ENCODE peak calls at places on chromosomes 4 and X, in ten cellular contexts. O is sigmoid colon; C is pancreas; E is naive thymus-derived CD4-positive, alpha-beta T cell; W is mesenchymal stem cell; H is adrenal gland; R is GM23248; A is neuronal stem cell; P is fibroblast of lung; J is iPS DF 6.9. X is an unnamed sample.

GRCh38 chr4:141158219-141158618 is 24.9 kb upstream of the RNF150 start:
- DNase-seq in H (no peak), W (peak; percentile 53), J (no peak), E (no peak), R (peak; percentile 68), P (peak; percentile 37), A (peak; percentile 11), C (no peak), O (no peak), X (peak; percentile 66)

GRCh38 chr4:53576676-53577372 is 14.5 kb downstream of the LNX1 start:
- DNase-seq in A (no peak), C (no peak), R (peak; percentile 41), H (no peak), O (no peak), P (peak; percentile 43), E (no peak), W (peak; percentile 83), J (no peak), X (peak; percentile 36)

GRCh38 chr4:169337510-169337909 is 66.8 kb upstream of the SH3RF1 start:
- DNase-seq in W (peak; percentile 60), E (no peak), C (no peak), H (no peak), A (no peak), P (peak; percentile 99), R (peak; percentile 94), O (no peak), J (no peak), X (peak; percentile 91)

GRCh38 chr4:17066241-17066640 is 167.8 kb upstream of the LDB2 start:
- DNase-seq in A (no peak), E (no peak), R (peak; percentile 76), O (no peak), P (peak; percentile 53), W (peak; percentile 31), H (no peak), J (no peak), C (no peak), X (no peak)

GRCh38 chrX:83759872-83760271 is 101.1 kb upstream of the CYLC1 start:
- DNase-seq in H (no peak), C (no peak), O (no peak), J (no peak), E (no peak), A (peak; percentile 23), R (peak; percentile 33), P (peak; percentile 0), W (no peak), X (no peak)

GRCh38 chr4:152776352-152776751 is 3.2 kb downstream of the TIGD4 start:
- DNase-seq in J (no peak), P (no peak), W (no peak), H (no peak), C (no peak), R (no peak), O (no peak), A (no peak), E (no peak), X (no peak)

GRCh38 chr4:1232661-1233621 is 16.0 kb downstream of the CTBP1 start:
- DNase-seq in P (peak; percentile 36), E (no peak), J (no peak), A (peak; percentile 44), C (peak; percentile 28), R (no peak), O (peak; percentile 68), W (peak; percentile 96), H (peak; percentile 69), X (peak; percentile 88)

GRCh38 chrX:34880656-34881055 is 61.9 kb upstream of the FAM47B start:
- DNase-seq in P (peak; percentile 83), O (no peak), W (peak; percentile 20), J (no peak), C (no peak), E (no peak), H (no peak), R (peak; percentile 68), A (no peak), X (peak; percentile 37)

DNA sequence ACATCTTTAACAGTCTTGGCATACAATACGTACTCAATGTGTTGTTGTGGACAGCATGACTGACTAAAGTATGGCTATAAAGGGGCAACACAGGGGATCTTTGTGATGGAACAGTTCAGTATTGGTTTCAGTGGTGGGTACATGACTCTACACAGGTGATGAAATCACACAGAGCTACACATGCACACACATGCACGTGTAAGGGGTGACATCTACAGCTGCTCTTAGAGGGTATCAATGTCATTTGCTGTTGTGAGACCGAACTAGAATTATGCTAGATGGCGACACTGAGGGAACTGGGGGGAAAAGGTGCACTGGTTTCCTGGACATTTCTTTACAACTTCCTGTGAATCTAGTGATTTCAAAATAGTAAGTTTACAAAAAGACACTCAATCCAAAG is 22.1 kb downstream of the GAB3 start:
- DNase-seq in W (no peak), J (no peak), R (no peak), A (no peak), H (no peak), P (no peak), E (no peak), C (no peak), O (no peak), X (no peak)
- H3K4me1 ChIP-seq in W (peaks cover 12% of the 10 kb centered on the region), J (no peaks in the 10 kb centered on the region), R (peaks cover 53% of the 10 kb centered on the region), A (no peaks in the 10 kb centered on the region), H (peaks cover 13% of the 10 kb centered on the region), P (peaks cover 26% of the 10 kb centered on the region), E (peaks cover 64% of the 10 kb centered on the region), C (no peaks in the 10 kb centered on the region), O (no peaks in the 10 kb centered on the region), X (no peaks in the 10 kb centered on the region)

DNA sequence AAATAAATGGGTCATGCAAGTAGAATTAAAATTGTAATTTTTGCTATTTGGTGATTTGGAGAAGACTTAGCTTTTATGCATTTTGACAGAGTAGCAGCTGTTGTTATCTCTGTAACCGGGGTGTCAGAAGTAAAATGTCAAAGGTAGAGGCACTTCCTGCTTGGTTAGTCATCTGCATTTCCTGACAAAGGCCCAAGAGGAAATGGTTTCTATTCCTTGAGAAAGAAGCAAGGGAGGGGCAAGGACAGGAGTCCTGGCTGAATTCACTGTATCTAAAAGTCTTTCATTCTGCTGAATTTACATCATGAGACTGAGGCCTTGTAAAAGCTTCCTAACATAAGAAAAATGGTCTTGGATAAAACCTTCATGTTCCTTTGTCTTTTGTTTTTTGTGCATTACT is 550.9 kb upstream of the BOD1L1 start:
- DNase-seq in W (peak; percentile 12), H (no peak), P (peak; percentile 38), C (no peak), R (peak; percentile 56), E (no peak), A (no peak), J (no peak), O (no peak), X (peak; percentile 63)
- H3K4me1 ChIP-seq in W (no peaks in the 10 kb centered on the region), H (peaks cover 3% of the 10 kb centered on the region), P (peaks cover 3% of the 10 kb centered on the region), C (peaks cover 6% of the 10 kb centered on the region), R (peaks cover 11% of the 10 kb centered on the region), E (no peaks in the 10 kb centered on the region), A (no peaks in the 10 kb centered on the region), J (peaks cover 1% of the 10 kb centered on the region), O (no peaks in the 10 kb centered on the region), X (peaks cover 4% of the 10 kb centered on the region)

GRCh38 chrX:21940356-21940829 is at the start of gene SMS:
- DNase-seq in C (peak; percentile 78), W (peak; percentile 73), A (no peak), O (peak; percentile 90), R (peak; percentile 87), J (no peak), E (peak; percentile 20), H (peak; percentile 77), P (peak; percentile 75), X (peak; percentile 82)

GRCh38 chrX:21947671-21948070 is 7.2 kb downstream of the SMS start:
- DNase-seq in W (no peak), J (no peak), R (no peak), O (no peak), E (no peak), P (no peak), H (no peak), C (no peak), A (no peak), X (no peak)

GRCh38 chrX:21946925-21947641 is 6.6 kb downstream of the SMS start:
- DNase-seq in A (no peak), P (peak; percentile 73), R (peak; percentile 77), O (no peak), E (no peak), J (no peak), C (no peak), W (peak; percentile 64), H (no peak), X (peak; percentile 51)

GRCh38 chrX:21943460-21944135 is 3.1 kb downstream of the SMS start:
- DNase-seq in E (no peak), H (no peak), C (no peak), R (peak; percentile 86), J (no peak), O (no peak), P (peak; percentile 93), W (peak; percentile 91), A (no peak), X (no peak)

DNA sequence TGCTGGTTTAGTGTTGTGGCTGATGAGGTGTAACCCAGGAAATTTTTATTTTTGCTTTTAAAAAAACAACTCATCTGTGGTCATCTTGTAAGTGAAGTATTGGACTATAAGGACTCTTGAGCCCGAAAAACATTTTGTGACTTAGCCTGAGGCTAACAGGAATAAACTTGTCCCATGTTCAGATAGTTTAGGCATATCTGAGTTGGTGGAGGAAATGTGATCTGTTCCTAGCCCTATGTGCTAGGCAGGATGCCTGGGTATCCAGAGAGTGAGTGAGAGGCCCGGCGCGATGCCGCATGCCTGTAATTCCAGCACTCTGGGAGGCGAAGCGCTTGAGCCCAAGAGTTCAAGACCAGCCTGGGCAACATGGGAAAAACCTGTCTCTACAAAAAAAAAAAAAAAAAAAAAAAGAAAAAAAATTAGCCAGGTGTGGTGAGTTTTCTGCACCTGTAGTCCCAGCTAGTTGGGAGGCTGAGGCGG is 3.7 kb downstream of the SMS start:
- DNase-seq in H (no peak), W (no peak), E (no peak), R (no peak), O (no peak), P (no peak), C (no peak), A (no peak), J (no peak), X (no peak)
- H3K4me1 ChIP-seq in H (peaks cover 4% of the 10 kb centered on the region), W (peaks cover 8% of the 10 kb centered on the region), E (peaks cover 13% of the 10 kb centered on the region), R (peaks cover 41% of the 10 kb centered on the region), O (no peaks in the 10 kb centered on the region), P (peaks cover 13% of the 10 kb centered on the region), C (no peaks in the 10 kb centered on the region), A (peaks cover 6% of the 10 kb centered on the region), J (peaks cover 5% of the 10 kb centered on the region), X (peaks cover 59% of the 10 kb centered on the region)

GRCh38 chr4:94728056-94728766 is 29.5 kb upstream of the BMPR1B start:
- DNase-seq in J (no peak), O (no peak), H (no peak), A (no peak), W (no peak), R (peak; percentile 46), P (no peak), C (no peak), E (no peak), X (no peak)

GRCh38 chr4:94722270-94722669 is 35.5 kb upstream of the BMPR1B start:
- DNase-seq in E (no peak), J (no peak), R (no peak), O (no peak), A (no peak), C (no peak), H (no peak), W (no peak), P (no peak), X (no peak)

GRCh38 chr4:94724016-94724415 is 33.7 kb upstream of the BMPR1B start:
- DNase-seq in A (no peak), P (no peak), J (no peak), O (no peak), H (no peak), R (no peak), E (no peak), C (no peak), W (no peak), X (no peak)

GRCh38 chr4:94722748-94723147 is 35.0 kb upstream of the BMPR1B start:
- DNase-seq in P (no peak), A (no peak), E (no peak), H (no peak), O (no peak), C (no peak), R (no peak), J (no peak), W (no peak), X (no peak)

GRCh38 chr4:94726524-94727123 is 31.1 kb upstream of the BMPR1B start:
- DNase-seq in H (no peak), O (no peak), R (no peak), J (no peak), A (no peak), E (no peak), W (no peak), C (no peak), P (no peak), X (no peak)
- H3K4me1 ChIP-seq in H (no peaks in the 10 kb centered on the region), O (no peaks in the 10 kb centered on the region), R (peaks cover 4% of the 10 kb centered on the region), J (no peaks in the 10 kb centered on the region), A (peaks cover 8% of the 10 kb centered on the region), E (no peaks in the 10 kb centered on the region), W (no peaks in the 10 kb centered on the region), C (peaks cover 3% of the 10 kb centered on the region), P (no peaks in the 10 kb centered on the region), X (no peaks in the 10 kb centered on the region)